ENCODE peak calls at places on chromosomes 6 and 20, in ten cellular contexts. R is fibroblast of the aortic adventitia; X is GM20000; E is anterior cingulate cortex; Q is KG1; U is NCI-H524; W is PC-3; M is T-helper 9 cell; F is amniotic stem cell; Y is activated CD8-positive, alpha-beta memory T cell treated with anti-CD3 and anti-CD28 coated beads for 24 hours. A is an unnamed sample.

GRCh38 chr6:77650098-77650663 is 2.7 kb upstream of the MEI4 start:
- DNase-seq in R (no peak), W (no peak), Y (peak), Q (no peak), F (no peak), U (peak), M (no peak), E (no peak), X (no peak), A (no peak)

GRCh38 chr6:71510057-71510713 is 221.6 kb downstream of the OGFRL1 start:
- DNase-seq in M (no peak), F (peak), U (no peak), W (peak), E (no peak), X (peak), Y (no peak), Q (no peak), R (peak), A (peak)

GRCh38 chr6:42200035-42200434 is 5.3 kb upstream of the GUCA1B start:
- DNase-seq in X (no peak), W (peak), R (peak), Q (no peak), M (no peak), Y (no peak), U (no peak), F (peak), E (no peak), A (no peak)

GRCh38 chr6:90199900-90200299 is 96.7 kb downstream of the BACH2 start:
- DNase-seq in M (no peak), R (no peak), U (no peak), X (no peak), W (no peak), F (no peak), Y (no peak), Q (no peak), E (no peak), A (no peak)

GRCh38 chr20:4835244-4836177 is 113.8 kb downstream of the PRND start:
- DNase-seq in W (no peak), F (no peak), U (no peak), M (no peak), Q (no peak), E (peak), Y (peak), R (peak), X (no peak), A (no peak)

GRCh38 chr6:81786159-81786558 is 33.7 kb upstream of the TENT5A start:
- DNase-seq in E (no peak), X (no peak), U (no peak), R (no peak), M (no peak), Y (no peak), W (no peak), F (no peak), Q (no peak), A (no peak)

GRCh38 chr6:20112206-20112605 is 100.1 kb downstream of the MBOAT1 start:
- DNase-seq in U (no peak), W (no peak), R (no peak), M (no peak), E (no peak), Q (no peak), Y (no peak), X (no peak), F (no peak), A (no peak)

GRCh38 chr20:20546402-20546801 is 166.0 kb downstream of the RALGAPA2 start:
- DNase-seq in Y (no peak), U (peak), W (no peak), F (no peak), M (no peak), Q (no peak), R (no peak), E (no peak), X (no peak), A (no peak)

GRCh38 chr6:11778648-11779307 is at the start of gene ADTRP:
- DNase-seq in X (no peak), Y (no peak), M (no peak), Q (no peak), F (no peak), W (no peak), R (no peak), E (no peak), U (no peak), A (no peak)

GRCh38 chr6:6546318-6547110 is 42.0 kb upstream of the LY86 start:
- DNase-seq in F (no peak), U (peak), X (peak), Q (peak), Y (peak), M (peak), R (peak), E (peak), W (peak), A (no peak)

GRCh38 chr6:55822815-55823214 is 52.6 kb downstream of the BMP5 start:
- DNase-seq in M (no peak), U (no peak), X (no peak), Q (no peak), E (no peak), W (no peak), Y (no peak), F (no peak), R (peak), A (no peak)

GRCh38 chr20:37288091-37288490 is 1.4 kb upstream of the MANBAL start:
- DNase-seq in E (no peak), U (no peak), F (no peak), Y (no peak), M (no peak), R (peak), Q (no peak), W (no peak), X (no peak), A (no peak)

GRCh38 chr20:56994006-56994405 is 272.4 kb downstream of the BMP7 start:
- DNase-seq in X (no peak), Q (no peak), W (no peak), F (no peak), Y (no peak), R (no peak), U (no peak), M (no peak), E (no peak), A (no peak)

GRCh38 chr20:40941023-40941655 is 87.5 kb upstream of the TOP1 start:
- DNase-seq in W (no peak), Q (no peak), E (no peak), Y (no peak), M (no peak), X (no peak), U (no peak), F (no peak), R (no peak), A (no peak)

GRCh38 chr6:151738960-151739359 is 68.5 kb upstream of the ESR1 start:
- DNase-seq in E (no peak), X (no peak), F (no peak), M (no peak), R (no peak), W (no peak), U (no peak), Y (no peak), Q (no peak), A (no peak)

GRCh38 chr20:43955244-43956191 is 40.9 kb downstream of the TOX2 start:
- DNase-seq in U (no peak), E (no peak), W (peak), X (peak), Q (peak), M (peak), R (peak), F (peak), Y (peak), A (peak)

GRCh38 chr20:57790176-57790575 is 80.4 kb upstream of the PMEPA1 start:
- DNase-seq in E (no peak), M (no peak), Y (no peak), R (no peak), X (no peak), Q (no peak), U (no peak), W (no peak), F (no peak), A (no peak)

A was measured in SW 1271.